ENCODE peak calls at places on chromosomes 2 and 18, in nine cellular contexts. R is left ventricle myocardium inferior, J is A549, N is fibroblast of the aortic adventitia, D is body of pancreas, F is psoas muscle, X is RWPE1, Q is H9, S is cardiac muscle cell. A is an unnamed sample.

GRCh38 chr2:160406591-160407392 is 86.8 kb downstream of the RBMS1 start:
- DNase-seq in R (peak), J (peak), N (peak), D (peak), F (peak), X (no peak), Q (no peak), S (peak), A (peak)

GRCh38 chr2:20687260-20687772 is 20.4 kb downstream of the GDF7 start:
- DNase-seq in R (no peak), J (no peak), N (no peak), D (no peak), F (no peak), X (no peak), Q (no peak), S (no peak), A (no peak)

GRCh38 chr18:58132595-58133191 is 88.7 kb downstream of the NEDD4L start:
- DNase-seq in R (no peak), J (no peak), N (no peak), D (no peak), F (no peak), X (no peak), Q (no peak), S (peak), A (no peak)

GRCh38 chr2:18387479-18388206 is 172.8 kb downstream of the RDH14 start:
- DNase-seq in R (peak), J (peak), N (peak), D (peak), F (peak), X (peak), Q (peak), S (peak), A (peak)

GRCh38 chr2:133500967-133501366 is 67.3 kb downstream of the NCKAP5 start:
- DNase-seq in R (no peak), J (no peak), N (no peak), D (no peak), F (no peak), X (no peak), Q (no peak), S (no peak), A (no peak)

GRCh38 chr2:24875272-24875671 is 44.8 kb downstream of the ADCY3 start:
- DNase-seq in R (no peak), J (no peak), N (peak), D (no peak), F (no peak), X (no peak), Q (no peak), S (peak), A (no peak)

GRCh38 chr2:120675460-120676130 is 60.1 kb upstream of the GLI2 start:
- DNase-seq in R (peak), J (peak), N (peak), D (peak), F (peak), X (peak), Q (peak), S (peak), A (peak)

GRCh38 chr18:60984496-60984895 is 348.7 kb upstream of the CDH20 start:
- DNase-seq in R (no peak), J (no peak), N (peak), D (no peak), F (no peak), X (no peak), Q (no peak), S (peak), A (no peak)

GRCh38 chr2:81327916-81328315 is 1023.4 kb upstream of the LRRTM1 start:
- DNase-seq in R (no peak), J (no peak), N (no peak), D (no peak), F (no peak), X (no peak), Q (no peak), S (no peak), A (no peak)

GRCh38 chr2:172462393-172463381 is 35.3 kb downstream of the ITGA6 start:
- DNase-seq in R (no peak), J (no peak), N (no peak), D (no peak), F (no peak), X (no peak), Q (no peak), S (no peak), A (no peak)

GRCh38 chr2:205776139-205776538 is 93.8 kb downstream of the NRP2 start:
- DNase-seq in R (peak), J (peak), N (no peak), D (peak), F (peak), X (no peak), Q (peak), S (peak), A (peak)

GRCh38 chr2:36322108-36322507 is 33.5 kb upstream of the CRIM1 start:
- DNase-seq in R (no peak), J (peak), N (peak), D (no peak), F (no peak), X (peak), Q (peak), S (peak), A (no peak)

GRCh38 chr2:73987109-73987947 is 2.6 kb downstream of the TET3 start:
- DNase-seq in R (peak), J (no peak), N (no peak), D (peak), F (peak), X (no peak), Q (no peak), S (peak), A (no peak)

GRCh38 chr2:134252092-134252775 is 1.6 kb upstream of the MGAT5 start:
- DNase-seq in R (no peak), J (no peak), N (peak), D (no peak), F (no peak), X (no peak), Q (no peak), S (no peak), A (no peak)

GRCh38 chr2:40431600-40431955 is 20.3 kb downstream of the SLC8A1 start:
- DNase-seq in R (peak), J (no peak), N (peak), D (no peak), F (no peak), X (no peak), Q (no peak), S (peak), A (peak)

GRCh38 chr2:241850544-241851324 is 8.0 kb downstream of the PDCD1 start:
- DNase-seq in R (no peak), J (no peak), N (no peak), D (no peak), F (no peak), X (no peak), Q (peak), S (no peak), A (peak)

GRCh38 chr2:180161415-180161814 is 154.3 kb upstream of the CWC22 start:
- DNase-seq in R (no peak), J (no peak), N (no peak), D (no peak), F (no peak), X (no peak), Q (no peak), S (no peak), A (no peak)

GRCh38 chr2:75716406-75716805 is 5.7 kb upstream of the GCFC2 start:
- DNase-seq in R (no peak), J (peak), N (peak), D (no peak), F (no peak), X (no peak), Q (no peak), S (peak), A (no peak)

GRCh38 chr2:212596688-212597087 is 58.1 kb upstream of the ERBB4 start:
- DNase-seq in R (no peak), J (no peak), N (no peak), D (no peak), F (no peak), X (no peak), Q (no peak), S (no peak), A (no peak)

GRCh38 chr2:212592695-212593094 is 54.1 kb upstream of the ERBB4 start:
- DNase-seq in R (no peak), J (no peak), N (no peak), D (no peak), F (no peak), X (peak), Q (no peak), S (no peak), A (no peak)

DNA sequence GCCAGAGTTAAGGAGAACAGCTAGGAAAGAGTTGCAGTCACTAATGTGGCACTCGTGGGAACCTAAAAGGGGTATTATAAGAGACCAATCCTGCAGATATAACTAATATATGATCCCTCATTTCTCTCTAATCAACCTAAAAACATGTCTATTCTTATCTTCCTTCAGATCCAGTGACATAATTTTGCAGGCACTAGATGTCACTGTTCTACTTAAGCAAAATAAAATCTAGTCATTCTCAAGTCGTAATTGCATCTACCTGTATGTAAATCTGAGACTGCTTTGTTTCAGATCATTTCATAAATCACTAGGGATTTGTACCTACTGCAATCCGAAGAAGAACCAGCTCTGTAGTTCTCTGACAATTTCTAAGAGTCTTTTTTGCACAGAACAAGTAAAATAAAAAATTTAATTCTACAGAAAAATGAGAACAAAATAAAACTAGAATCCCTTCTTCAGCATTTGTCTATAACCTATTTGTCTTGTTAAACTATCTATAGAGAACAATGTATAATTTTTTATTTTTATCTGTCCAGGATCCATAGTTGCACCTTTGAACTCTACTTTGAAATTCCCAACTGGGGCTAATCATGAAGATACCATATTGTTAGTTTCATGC is 56.5 kb upstream of the ERBB4 start:
- DNase-seq in R (no peak), J (peak), N (peak), D (no peak), F (no peak), X (peak), Q (no peak), S (peak), A (no peak)
- TF ChIP-seq CTCF in R (no peak), J (peak), N (peak), D (no peak), F (no peak), X (peak), Q (peak), S (no peak), A (no peak)

GRCh38 chr2:175151791-175152190 is 16.2 kb downstream of the ATF2 start:
- DNase-seq in R (no peak), J (no peak), N (no peak), D (no peak), F (no peak), X (no peak), Q (no peak), S (no peak), A (no peak)
- TF ChIP-seq CTCF in R (no peak), J (no peak), N (no peak), D (no peak), F (no peak), X (no peak), Q (no peak), S (no peak), A (no peak)

DNA sequence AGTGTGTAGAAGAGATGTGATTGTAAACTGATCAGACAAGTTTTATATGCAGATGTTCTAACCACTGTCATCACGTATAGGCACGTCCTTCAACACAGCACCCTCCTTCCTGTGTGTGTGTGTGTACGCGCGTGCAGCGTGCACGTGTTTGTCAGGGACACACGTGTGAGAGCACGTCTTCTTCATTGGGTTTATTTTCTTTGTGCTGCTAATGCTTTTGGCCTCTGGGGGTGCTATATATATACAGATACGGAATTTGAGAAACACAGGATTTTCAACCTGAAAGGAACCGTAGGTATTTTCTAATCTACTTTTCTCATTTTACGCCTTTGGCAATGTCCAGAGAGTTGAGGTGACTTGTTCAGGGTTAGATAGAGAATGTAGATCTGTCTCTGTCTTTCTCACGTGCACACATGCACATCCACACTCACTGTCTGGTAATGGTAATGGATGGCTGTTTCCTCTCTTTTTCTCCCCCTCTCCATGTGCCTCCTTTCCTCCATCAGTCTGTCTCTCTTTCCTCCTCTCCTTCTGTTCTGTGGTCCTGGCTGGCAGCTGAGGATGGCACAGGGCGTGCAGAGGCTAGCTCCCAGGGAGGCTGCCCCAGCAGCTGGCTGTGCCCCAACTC is 13.4 kb upstream of the CELF4 start:
- DNase-seq in R (no peak), J (peak), N (peak), D (no peak), F (no peak), X (no peak), Q (no peak), S (peak), A (no peak)
- TF ChIP-seq CTCF in R (peak), J (peak), N (peak), D (peak), F (peak), X (peak), Q (peak), S (peak), A (peak)

GRCh38 chr2:232439758-232440135 is 16.2 kb upstream of the ALPI start:
- DNase-seq in R (no peak), J (no peak), N (no peak), D (no peak), F (peak), X (no peak), Q (no peak), S (no peak), A (no peak)
- TF ChIP-seq CTCF in R (peak), J (peak), N (peak), D (no peak), F (no peak), X (no peak), Q (peak), S (peak), A (peak)

DNA sequence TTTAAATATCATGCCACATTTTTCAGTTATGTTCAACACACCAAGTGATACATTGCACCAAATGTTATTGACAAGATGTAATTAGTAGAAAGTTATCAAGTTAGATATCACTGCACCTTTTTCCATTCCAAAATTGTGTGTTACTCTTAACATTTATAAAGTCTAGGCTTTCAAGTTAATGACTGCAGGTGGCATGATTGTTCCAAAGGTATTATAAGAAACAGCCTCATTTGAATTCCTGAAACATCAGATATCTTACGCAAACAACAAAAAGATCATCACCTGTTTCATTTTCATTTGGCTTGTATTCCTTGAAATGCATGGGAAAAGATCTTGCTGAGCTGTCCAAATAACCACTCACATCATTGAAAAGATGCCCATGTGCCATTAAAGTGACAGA is 1528.2 kb upstream of the ZEB2 start:
- DNase-seq in R (no peak), J (no peak), N (no peak), D (no peak), F (no peak), X (no peak), Q (no peak), S (no peak), A (no peak)
- TF ChIP-seq CTCF in R (no peak), J (no peak), N (no peak), D (peak), F (no peak), X (no peak), Q (no peak), S (no peak), A (no peak)

GRCh38 chr18:76274470-76275289 is 220.4 kb downstream of the ZNF516 start:
- DNase-seq in R (no peak), J (peak), N (no peak), D (no peak), F (no peak), X (no peak), Q (peak), S (no peak), A (no peak)
- TF ChIP-seq CTCF in R (peak), J (peak), N (no peak), D (no peak), F (no peak), X (peak), Q (peak), S (no peak), A (peak)

DNA sequence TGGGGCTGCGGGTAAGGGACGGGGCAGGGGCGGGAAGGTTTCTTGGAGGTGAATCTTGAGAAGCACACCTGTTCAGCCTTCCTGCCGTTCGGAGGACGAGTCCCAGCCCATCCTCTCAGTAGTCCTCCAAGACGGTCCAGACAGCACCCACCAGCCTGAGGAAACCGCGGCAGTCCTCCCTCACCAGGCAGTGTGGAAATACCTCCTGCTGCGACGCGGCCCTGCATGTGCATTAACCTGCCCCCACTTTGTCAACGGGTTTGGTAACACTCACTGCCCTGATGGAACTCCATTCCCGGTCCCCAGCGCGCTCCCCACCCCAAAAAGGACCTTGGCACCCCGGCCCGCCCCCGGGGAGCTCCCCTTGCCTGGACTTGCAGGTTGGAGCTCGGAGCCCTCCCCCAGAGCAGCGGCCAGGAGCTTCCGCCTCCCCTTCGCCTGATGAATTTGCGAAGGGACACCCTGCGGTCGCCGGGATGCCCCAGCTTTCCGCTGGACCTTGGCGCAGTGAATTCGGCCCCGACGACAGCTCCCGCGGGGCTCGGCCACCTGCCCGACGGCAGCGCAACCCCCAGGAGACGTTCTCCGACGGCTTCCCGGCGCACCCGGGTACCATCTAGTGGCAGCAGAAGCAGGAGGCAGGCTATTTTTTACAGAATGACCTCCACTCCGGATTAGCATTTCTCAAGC is 31.5 kb downstream of the ACVR1C start:
- DNase-seq in R (peak), J (peak), N (peak), D (peak), F (peak), X (peak), Q (peak), S (peak), A (peak)
- TF ChIP-seq CTCF in R (peak), J (peak), N (peak), D (peak), F (peak), X (peak), Q (peak), S (peak), A (no peak)

DNA sequence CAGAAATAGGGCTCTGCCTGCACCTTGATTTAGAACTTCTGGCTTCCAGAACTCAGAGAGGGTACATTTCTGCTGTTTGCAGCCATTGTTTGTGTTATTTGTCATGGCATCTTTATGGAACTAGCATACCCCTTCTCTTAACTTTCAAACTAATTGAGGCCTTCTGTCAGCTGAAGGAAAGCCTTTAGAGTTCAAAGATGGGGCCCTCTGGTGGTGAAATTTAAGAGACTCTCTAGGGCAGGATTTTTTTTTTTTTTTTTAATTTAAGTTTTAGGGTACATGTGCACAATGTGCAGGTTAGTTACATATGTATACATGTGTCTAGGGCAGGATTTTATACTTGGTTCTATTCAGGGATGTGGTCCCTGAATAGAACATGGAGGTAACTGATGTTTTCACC is 260.6 kb upstream of the LINC00305 start:
- DNase-seq in R (no peak), J (peak), N (no peak), D (no peak), F (no peak), X (no peak), Q (no peak), S (peak), A (no peak)
- TF ChIP-seq CTCF in R (peak), J (no peak), N (no peak), D (peak), F (peak), X (peak), Q (peak), S (no peak), A (peak)

GRCh38 chr2:10222-10875 is 36.0 kb downstream of the FAM110C start:
- DNase-seq in R (no peak), J (no peak), N (peak), D (peak), F (no peak), X (no peak), Q (peak), S (peak), A (peak)

DNA sequence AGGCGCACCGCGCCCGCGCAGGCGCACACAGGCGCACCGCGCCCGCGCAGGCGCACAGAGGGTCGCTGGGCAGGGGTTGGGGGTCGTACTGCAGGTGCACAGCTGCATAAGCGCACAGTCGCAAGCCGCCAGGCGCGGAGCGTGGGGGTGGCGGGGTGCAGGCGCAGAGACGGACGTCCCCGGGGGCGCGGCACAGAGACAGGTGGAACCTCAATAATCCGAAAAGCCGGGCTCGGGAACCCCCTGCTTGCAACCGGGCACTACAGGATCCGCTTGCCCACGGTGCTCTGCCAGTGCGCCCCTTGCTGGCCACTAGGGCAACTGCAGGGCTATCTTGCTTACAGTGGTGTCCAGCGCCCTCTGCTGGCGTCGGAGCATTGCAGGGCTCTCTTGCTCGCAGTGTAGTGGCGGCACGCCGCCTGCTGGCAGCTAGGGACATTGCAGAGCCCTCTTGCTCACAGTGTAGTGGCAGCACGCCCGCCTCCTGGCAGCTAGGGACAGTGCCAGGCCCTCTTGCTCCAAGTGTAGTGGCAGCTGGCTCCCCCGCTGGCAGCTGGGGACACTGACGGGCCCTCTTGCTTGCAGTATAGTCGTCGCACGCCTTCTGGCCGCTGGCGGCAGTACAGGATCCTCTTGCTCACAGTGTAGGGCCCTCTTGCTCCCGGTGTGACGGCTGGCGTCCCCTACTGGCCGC is 34.9 kb downstream of the FAM110C start:
- DNase-seq in R (peak), J (peak), N (no peak), D (peak), F (peak), X (no peak), Q (peak), S (peak), A (peak)
- TF ChIP-seq CTCF in R (peak), J (peak), N (peak), D (peak), F (peak), X (peak), Q (peak), S (peak), A (peak)